ENCODE peak calls at places on chromosomes 7 and 10, in ten cellular contexts. B is mesendoderm, L is foreskin fibroblast, I is dorsolateral prefrontal cortex, P is coronary artery, K is GM12865, N is HCT116, Z is right lobe of liver, H is stomach, X is PC-9. D is an unnamed sample.

GRCh38 chr10:1100691-1101368 is 44.6 kb downstream of the WDR37 start:
- DNase-seq in P (no peak), L (no peak), Z (no peak), B (peak; percentile 77), K (no peak), H (no peak), N (no peak), X (no peak), I (no peak), D (no peak)

GRCh38 chr10:12237265-12238220 is 41.6 kb downstream of the CDC123 start:
- DNase-seq in X (no peak), L (no peak), B (no peak), K (no peak), Z (no peak), H (no peak), P (no peak), N (no peak), I (no peak), D (no peak)

GRCh38 chr7:131723926-131724325 is 167.5 kb upstream of the PODXL start:
- DNase-seq in B (peak; percentile 55), X (no peak), K (no peak), P (peak; percentile 35), N (no peak), H (no peak), L (no peak), Z (no peak), I (no peak), D (peak; percentile 2)

GRCh38 chr7:50393547-50394252 is 56.5 kb downstream of the FIGNL1 start:
- DNase-seq in L (no peak), P (no peak), B (no peak), H (no peak), K (peak; percentile 73), N (no peak), X (no peak), Z (no peak), I (no peak), D (no peak)

GRCh38 chr10:33952692-33953360 is 618.4 kb upstream of the NRP1 start:
- DNase-seq in L (peak; percentile 61), Z (no peak), I (no peak), P (no peak), K (no peak), B (no peak), X (no peak), H (no peak), N (no peak), D (peak; percentile 34)

GRCh38 chr10:50613150-50613549 is 10.6 kb downstream of the SGMS1 start:
- DNase-seq in K (peak; percentile 61), X (no peak), B (no peak), N (no peak), H (no peak), P (no peak), I (no peak), L (no peak), Z (no peak), D (no peak)

GRCh38 chr10:29740981-29741545 is 106.3 kb upstream of the SVIL start:
- DNase-seq in Z (no peak), K (no peak), I (no peak), X (no peak), N (no peak), L (no peak), H (no peak), P (no peak), B (no peak), D (no peak)

GRCh38 chr10:48444266-48444665 is 137.8 kb downstream of the MAPK8 start:
- DNase-seq in Z (no peak), B (peak; percentile 92), N (peak; percentile 12), P (no peak), X (no peak), I (no peak), K (peak; percentile 15), H (peak; percentile 25), L (no peak), D (peak; percentile 29)

GRCh38 chr7:123673137-123673732 is 17.6 kb downstream of the LMOD2 start:
- DNase-seq in B (no peak), L (no peak), K (no peak), H (no peak), X (no peak), Z (no peak), N (no peak), I (no peak), P (no peak), D (no peak)

GRCh38 chr7:123665157-123665556 is 9.5 kb downstream of the LMOD2 start:
- DNase-seq in N (no peak), P (no peak), L (no peak), Z (no peak), B (no peak), H (no peak), X (no peak), I (no peak), K (no peak), D (no peak)

GRCh38 chr7:123666492-123666891 is 10.8 kb downstream of the LMOD2 start:
- DNase-seq in H (no peak), P (no peak), L (no peak), I (no peak), Z (no peak), B (no peak), K (no peak), X (no peak), N (no peak), D (no peak)

GRCh38 chr7:123665896-123666295 is 10.2 kb downstream of the LMOD2 start:
- DNase-seq in B (peak; percentile 42), H (peak; percentile 31), Z (no peak), I (no peak), N (no peak), X (no peak), L (no peak), K (no peak), P (no peak), D (no peak)

DNA sequence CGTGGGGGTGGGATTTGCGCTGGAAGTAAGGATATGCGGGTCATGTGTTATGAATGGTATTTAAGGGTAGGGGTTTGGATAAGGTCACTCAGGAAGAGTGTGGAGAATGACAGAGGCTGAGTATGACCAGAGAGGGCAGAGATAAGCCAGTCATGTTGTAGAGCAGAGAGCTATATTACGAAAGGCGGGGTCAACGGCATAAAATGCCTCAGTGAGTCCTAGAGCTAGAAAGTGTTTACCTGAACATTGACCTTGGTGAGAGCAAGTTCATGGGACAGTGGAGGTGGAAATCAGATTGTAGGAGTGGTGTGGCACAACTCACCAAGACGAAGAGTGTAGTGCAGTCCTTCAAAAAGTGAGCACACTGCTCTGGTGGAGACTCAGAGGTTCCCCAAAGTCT is 13.8 kb downstream of the LMOD2 start:
- DNase-seq in L (no peak), I (no peak), X (no peak), Z (peak; percentile 29), P (no peak), K (no peak), B (no peak), N (no peak), H (no peak), D (no peak)
- H3K4me3 ChIP-seq in L (no peak overlapping the region), I (no peak overlapping the region), X (no peak overlapping the region), Z (no peak overlapping the region), P (no peak overlapping the region), K (no peak overlapping the region), B (no peak overlapping the region), N (no peak overlapping the region), H (no peak overlapping the region), D (no peak overlapping the region)

GRCh38 chr10:119656760-119657159 is 5.6 kb downstream of the BAG3 start:
- DNase-seq in L (no peak), K (no peak), Z (no peak), X (no peak), B (peak; percentile 61), N (no peak), I (no peak), H (no peak), P (no peak), D (no peak)

GRCh38 chr10:119655566-119656001 is 4.4 kb downstream of the BAG3 start:
- DNase-seq in L (peak; percentile 81), P (peak; percentile 86), X (no peak), B (no peak), K (no peak), N (no peak), I (no peak), H (peak; percentile 33), Z (no peak), D (peak; percentile 93)

GRCh38 chr10:119653209-119653608 is 2.0 kb downstream of the BAG3 start:
- DNase-seq in N (no peak), L (no peak), K (no peak), I (no peak), P (no peak), Z (no peak), H (no peak), X (no peak), B (no peak), D (no peak)

GRCh38 chr10:119652361-119652760 is 1.2 kb downstream of the BAG3 start:
- DNase-seq in H (no peak), L (peak; percentile 53), B (no peak), K (peak; percentile 42), Z (no peak), N (peak; percentile 43), P (no peak), I (no peak), X (no peak), D (peak; percentile 78)

GRCh38 chr10:119654540-119654939 is 3.4 kb downstream of the BAG3 start:
- DNase-seq in I (no peak), L (no peak), Z (peak; percentile 60), H (peak; percentile 75), K (no peak), X (peak; percentile 52), N (no peak), P (no peak), B (peak; percentile 75), D (no peak)
- H3K4me3 ChIP-seq in I (no peak overlapping the region), L (peak overlapping the region; percentile 94), Z (no peak overlapping the region), H (peak overlapping the region; percentile 93), K (no peak overlapping the region), X (peak overlapping the region; percentile 87), N (no peak overlapping the region), P (peak overlapping the region; percentile 94), B (no peak overlapping the region), D (no peak overlapping the region)

GRCh38 chr7:11212080-11212711 is 238.5 kb downstream of the PHF14 start:
- DNase-seq in H (peak; percentile 54), X (peak; percentile 34), B (peak; percentile 75), I (peak; percentile 43), N (peak; percentile 42), Z (no peak), K (peak; percentile 79), L (peak; percentile 29), P (no peak), D (peak; percentile 73)

GRCh38 chr7:11216276-11216675 is 242.6 kb downstream of the PHF14 start:
- DNase-seq in I (no peak), P (no peak), K (no peak), B (no peak), H (no peak), N (no peak), L (no peak), X (no peak), Z (no peak), D (no peak)

GRCh38 chr7:11213246-11213645 is 239.6 kb downstream of the PHF14 start:
- DNase-seq in L (no peak), K (no peak), B (no peak), N (no peak), X (no peak), Z (no peak), P (no peak), H (no peak), I (no peak), D (no peak)

GRCh38 chr7:11210374-11210773 is 236.7 kb downstream of the PHF14 start:
- DNase-seq in Z (no peak), I (no peak), L (no peak), P (no peak), X (no peak), N (no peak), K (no peak), B (no peak), H (no peak), D (no peak)

DNA sequence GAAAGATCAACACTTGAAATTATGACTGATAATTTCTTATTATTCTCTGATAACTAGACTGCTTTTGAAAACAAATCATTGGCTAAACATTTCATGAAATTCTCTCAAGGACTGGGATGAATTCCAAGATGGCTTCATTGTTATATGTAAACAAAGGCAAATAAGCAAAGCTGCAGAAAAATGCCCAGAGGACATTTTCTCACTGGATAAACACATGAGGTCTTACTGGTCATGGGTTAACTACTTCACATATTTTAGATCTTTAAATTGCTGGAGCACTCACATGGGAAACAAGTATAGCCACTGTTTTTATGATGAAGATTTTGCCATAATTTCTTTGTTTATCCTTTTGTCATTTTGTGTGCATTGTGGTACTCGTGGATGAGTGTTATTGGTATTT is 239.1 kb downstream of the PHF14 start:
- DNase-seq in Z (no peak), I (no peak), B (peak; percentile 14), N (no peak), L (no peak), K (no peak), H (no peak), P (no peak), X (no peak), D (no peak)
- H3K4me3 ChIP-seq in Z (no peak overlapping the region), I (no peak overlapping the region), B (no peak overlapping the region), N (no peak overlapping the region), L (no peak overlapping the region), K (no peak overlapping the region), H (no peak overlapping the region), P (no peak overlapping the region), X (no peak overlapping the region), D (no peak overlapping the region)

GRCh38 chr10:131980321-131980720 is 1.4 kb downstream of the BNIP3 start:
- DNase-seq in B (no peak), P (no peak), H (no peak), I (no peak), N (no peak), Z (no peak), K (no peak), X (no peak), L (no peak), D (no peak)

GRCh38 chr10:131982185-131982756 is 548 bp upstream of the BNIP3 start:
- DNase-seq in P (no peak), H (no peak), L (no peak), B (no peak), N (no peak), Z (no peak), X (no peak), I (no peak), K (no peak), D (no peak)

GRCh38 chr10:131979821-131980270 is 1.9 kb downstream of the BNIP3 start:
- DNase-seq in I (no peak), X (no peak), B (peak; percentile 34), K (no peak), L (no peak), N (no peak), H (peak; percentile 44), P (no peak), Z (peak; percentile 67), D (peak; percentile 34)

GRCh38 chr10:131981429-131982184 is at the start of gene BNIP3:
- DNase-seq in Z (peak; percentile 96), L (peak; percentile 97), H (peak; percentile 97), X (peak; percentile 91), K (peak; percentile 92), N (peak; percentile 39), P (peak; percentile 93), I (peak; percentile 75), B (peak; percentile 93), D (peak; percentile 88)

GRCh38 chr10:131980757-131981428 is 830 bp downstream of the BNIP3 start:
- DNase-seq in Z (peak; percentile 55), L (no peak), N (no peak), B (peak; percentile 46), K (peak; percentile 10), H (no peak), X (no peak), I (no peak), P (no peak), D (peak; percentile 17)
- H3K4me3 ChIP-seq in Z (peak overlapping the region; percentile 86), L (peak overlapping the region; percentile 84), N (peak overlapping the region; percentile 65), B (peak overlapping the region; percentile 75), K (peak overlapping the region; percentile 83), H (peak overlapping the region; percentile 96), X (peak overlapping the region; percentile 55), I (peak overlapping the region; percentile 77), P (peak overlapping the region; percentile 80), D (peak overlapping the region; percentile 82)

D was measured in fibroblast of mammary gland.